ENCODE peak calls at places on chromosome 18, in nine cellular contexts. One of them, this sample, is unnamed.

GRCh38 chr18:34158881-34159690 is 65.6 kb downstream of the NOL4 start:
- DNase-seq in AG04450: no peak
- DNase-seq in IMR-90: peak; percentile 0
- DNase-seq in caudate nucleus: peak; percentile 77
- DNase-seq in CD4-positive, CD25-positive, alpha-beta regulatory T cell: no peak
- DNase-seq in dorsolateral prefrontal cortex: peak; percentile 80
- DNase-seq in neural progenitor cell: peak; percentile 89
- DNase-seq in hepatocyte: peak; percentile 64
- DNase-seq in SK-N-SH: peak; percentile 87
- DNase-seq in this sample: peak; percentile 10

GRCh38 chr18:12657849-12658829 is at the start of gene SPIRE1:
- DNase-seq in CD4-positive, CD25-positive, alpha-beta regulatory T cell: peak; percentile 33
- DNase-seq in SK-N-SH: peak; percentile 93
- DNase-seq in IMR-90: peak; percentile 52
- DNase-seq in AG04450: no peak
- DNase-seq in dorsolateral prefrontal cortex: peak; percentile 83
- DNase-seq in caudate nucleus: peak; percentile 76
- DNase-seq in neural progenitor cell: peak; percentile 86
- DNase-seq in hepatocyte: peak; percentile 85
- DNase-seq in this sample: peak; percentile 55

GRCh38 chr18:56115072-56116038 is 523.0 kb downstream of the TXNL1 start:
- DNase-seq in SK-N-SH: no peak
- DNase-seq in IMR-90: peak; percentile 25
- DNase-seq in caudate nucleus: no peak
- DNase-seq in CD4-positive, CD25-positive, alpha-beta regulatory T cell: no peak
- DNase-seq in neural progenitor cell: no peak
- DNase-seq in hepatocyte: no peak
- DNase-seq in AG04450: no peak
- DNase-seq in dorsolateral prefrontal cortex: no peak
- DNase-seq in this sample: no peak

GRCh38 chr18:54392621-54393023 is 34.9 kb downstream of the C18orf54 start:
- DNase-seq in hepatocyte: peak; percentile 86
- DNase-seq in CD4-positive, CD25-positive, alpha-beta regulatory T cell: peak; percentile 50
- DNase-seq in neural progenitor cell: peak; percentile 74
- DNase-seq in AG04450: peak; percentile 34
- DNase-seq in SK-N-SH: peak; percentile 52
- DNase-seq in dorsolateral prefrontal cortex: no peak
- DNase-seq in IMR-90: peak; percentile 63
- DNase-seq in caudate nucleus: no peak
- DNase-seq in this sample: no peak

GRCh38 chr18:71252351-71252862 is 963.6 kb downstream of the SOCS6 start:
- DNase-seq in SK-N-SH: no peak
- DNase-seq in dorsolateral prefrontal cortex: no peak
- DNase-seq in CD4-positive, CD25-positive, alpha-beta regulatory T cell: no peak
- DNase-seq in neural progenitor cell: no peak
- DNase-seq in caudate nucleus: no peak
- DNase-seq in IMR-90: no peak
- DNase-seq in AG04450: no peak
- DNase-seq in hepatocyte: no peak
- DNase-seq in this sample: no peak

GRCh38 chr18:43760010-43760409 is 482.7 kb upstream of the SYT4 start:
- DNase-seq in hepatocyte: no peak
- DNase-seq in dorsolateral prefrontal cortex: no peak
- DNase-seq in IMR-90: no peak
- DNase-seq in SK-N-SH: no peak
- DNase-seq in neural progenitor cell: no peak
- DNase-seq in AG04450: no peak
- DNase-seq in caudate nucleus: no peak
- DNase-seq in CD4-positive, CD25-positive, alpha-beta regulatory T cell: no peak
- DNase-seq in this sample: no peak

GRCh38 chr18:42045346-42045745 is 90.3 kb downstream of the PIK3C3 start:
- DNase-seq in hepatocyte: peak; percentile 9
- DNase-seq in neural progenitor cell: no peak
- DNase-seq in caudate nucleus: no peak
- DNase-seq in dorsolateral prefrontal cortex: no peak
- DNase-seq in SK-N-SH: no peak
- DNase-seq in AG04450: no peak
- DNase-seq in CD4-positive, CD25-positive, alpha-beta regulatory T cell: no peak
- DNase-seq in IMR-90: peak; percentile 22
- DNase-seq in this sample: no peak

GRCh38 chr18:72986103-72986502 is 118.3 kb upstream of the NETO1 start:
- DNase-seq in SK-N-SH: no peak
- DNase-seq in CD4-positive, CD25-positive, alpha-beta regulatory T cell: no peak
- DNase-seq in AG04450: no peak
- DNase-seq in neural progenitor cell: no peak
- DNase-seq in caudate nucleus: no peak
- DNase-seq in dorsolateral prefrontal cortex: no peak
- DNase-seq in IMR-90: no peak
- DNase-seq in hepatocyte: no peak
- DNase-seq in this sample: no peak

GRCh38 chr18:55650363-55650870 is 62.4 kb upstream of the TCF4 start:
- DNase-seq in CD4-positive, CD25-positive, alpha-beta regulatory T cell: no peak
- DNase-seq in dorsolateral prefrontal cortex: no peak
- DNase-seq in hepatocyte: no peak
- DNase-seq in IMR-90: peak; percentile 42
- DNase-seq in neural progenitor cell: no peak
- DNase-seq in caudate nucleus: no peak
- DNase-seq in AG04450: no peak
- DNase-seq in SK-N-SH: no peak
- DNase-seq in this sample: no peak

GRCh38 chr18:3827236-3827635 is 377.3 kb downstream of the TGIF1 start:
- DNase-seq in neural progenitor cell: peak; percentile 70
- DNase-seq in CD4-positive, CD25-positive, alpha-beta regulatory T cell: no peak
- DNase-seq in dorsolateral prefrontal cortex: no peak
- DNase-seq in hepatocyte: no peak
- DNase-seq in IMR-90: no peak
- DNase-seq in caudate nucleus: no peak
- DNase-seq in SK-N-SH: no peak
- DNase-seq in AG04450: no peak
- DNase-seq in this sample: no peak

GRCh38 chr18:70082430-70082829 is 123.1 kb downstream of the RTTN start:
- DNase-seq in caudate nucleus: no peak
- DNase-seq in dorsolateral prefrontal cortex: no peak
- DNase-seq in IMR-90: no peak
- DNase-seq in AG04450: no peak
- DNase-seq in CD4-positive, CD25-positive, alpha-beta regulatory T cell: no peak
- DNase-seq in hepatocyte: no peak
- DNase-seq in SK-N-SH: no peak
- DNase-seq in neural progenitor cell: no peak
- DNase-seq in this sample: no peak

GRCh38 chr18:46577546-46577945 is 79.5 kb downstream of the LOXHD1 start:
- DNase-seq in dorsolateral prefrontal cortex: no peak
- DNase-seq in IMR-90: no peak
- DNase-seq in hepatocyte: no peak
- DNase-seq in AG04450: no peak
- DNase-seq in CD4-positive, CD25-positive, alpha-beta regulatory T cell: no peak
- DNase-seq in SK-N-SH: no peak
- DNase-seq in caudate nucleus: no peak
- DNase-seq in neural progenitor cell: no peak
- DNase-seq in this sample: no peak

DNA sequence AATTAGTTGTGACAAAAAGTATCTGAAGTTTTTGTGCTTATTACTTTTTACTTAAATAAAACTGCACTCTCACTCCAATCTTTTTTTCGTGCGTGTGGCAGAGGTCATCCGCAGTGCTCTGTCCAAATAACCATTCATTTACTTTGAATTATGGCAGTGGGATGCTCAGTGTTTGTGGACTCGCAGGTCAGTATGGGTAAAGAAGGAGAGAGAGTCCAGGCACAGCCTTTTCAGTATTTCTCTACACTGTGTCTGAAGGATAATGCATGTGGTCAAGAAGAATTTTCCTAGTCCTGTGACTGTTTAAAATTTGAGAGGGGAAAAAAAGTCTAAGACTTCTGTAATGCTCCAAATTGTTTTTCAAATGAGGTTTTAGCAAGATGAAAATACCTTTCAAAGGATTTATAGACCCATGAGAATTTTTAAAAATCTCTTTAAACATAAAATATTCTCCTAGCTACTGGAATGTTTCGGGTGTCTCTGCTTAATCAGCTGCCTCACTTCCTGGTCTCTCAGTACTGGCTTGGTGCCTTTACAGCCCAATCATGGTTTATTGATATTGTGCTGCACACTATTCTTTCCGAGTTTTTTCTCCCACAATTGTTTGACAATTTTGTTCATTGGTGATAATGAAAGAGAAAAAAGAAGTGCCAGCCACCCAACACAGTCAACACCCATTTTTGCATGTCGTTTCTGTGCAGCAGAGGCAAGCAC is 453.2 kb downstream of the PTPRM start:
- DNase-seq in neural progenitor cell: no peak
- DNase-seq in hepatocyte: no peak
- DNase-seq in IMR-90: no peak
- DNase-seq in caudate nucleus: no peak
- DNase-seq in CD4-positive, CD25-positive, alpha-beta regulatory T cell: no peak
- DNase-seq in AG04450: no peak
- DNase-seq in SK-N-SH: no peak
- DNase-seq in dorsolateral prefrontal cortex: no peak
- DNase-seq in this sample: no peak
- H3K27ac ChIP-seq in neural progenitor cell: no peak overlapping the region
- H3K27ac ChIP-seq in hepatocyte: no peak overlapping the region
- H3K27ac ChIP-seq in IMR-90: no peak overlapping the region
- H3K27ac ChIP-seq in caudate nucleus: no peak overlapping the region
- H3K27ac ChIP-seq in CD4-positive, CD25-positive, alpha-beta regulatory T cell: no peak overlapping the region
- H3K27ac ChIP-seq in AG04450: no peak overlapping the region
- H3K27ac ChIP-seq in SK-N-SH: no peak overlapping the region
- H3K27ac ChIP-seq in dorsolateral prefrontal cortex: no peak overlapping the region
- H3K27ac ChIP-seq in this sample: no peak overlapping the region

DNA sequence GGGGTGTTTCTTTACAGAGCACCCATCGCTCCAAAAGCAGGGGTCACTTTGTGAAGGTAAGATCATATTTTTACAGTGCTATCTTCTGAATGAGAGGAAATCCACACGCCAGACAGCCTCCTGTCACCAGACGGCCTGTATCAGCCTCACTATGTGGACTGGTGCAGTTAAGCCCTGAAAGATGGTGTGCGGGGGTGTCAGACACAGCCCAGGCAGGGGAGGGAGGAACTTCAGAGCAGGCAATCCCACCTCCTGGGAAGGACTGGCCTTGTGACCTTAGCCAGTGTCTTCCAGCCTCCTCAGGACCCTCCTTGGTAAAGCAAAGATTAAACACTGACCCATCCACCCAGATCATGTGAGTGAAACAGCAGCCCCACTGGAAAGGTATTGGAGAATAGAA is 249.4 kb upstream of the CTAGE1 start:
- DNase-seq in neural progenitor cell: no peak
- DNase-seq in dorsolateral prefrontal cortex: no peak
- DNase-seq in AG04450: no peak
- DNase-seq in SK-N-SH: no peak
- DNase-seq in caudate nucleus: no peak
- DNase-seq in hepatocyte: no peak
- DNase-seq in IMR-90: no peak
- DNase-seq in CD4-positive, CD25-positive, alpha-beta regulatory T cell: no peak
- DNase-seq in this sample: peak; percentile 62
- H3K27ac ChIP-seq in neural progenitor cell: no peak overlapping the region
- H3K27ac ChIP-seq in dorsolateral prefrontal cortex: no peak overlapping the region
- H3K27ac ChIP-seq in AG04450: peak overlapping the region; percentile 81
- H3K27ac ChIP-seq in SK-N-SH: no peak overlapping the region
- H3K27ac ChIP-seq in caudate nucleus: no peak overlapping the region
- H3K27ac ChIP-seq in hepatocyte: peak overlapping the region; percentile 87
- H3K27ac ChIP-seq in IMR-90: peak overlapping the region; percentile 74
- H3K27ac ChIP-seq in CD4-positive, CD25-positive, alpha-beta regulatory T cell: no peak overlapping the region
- H3K27ac ChIP-seq in this sample: peak overlapping the region; percentile 64

GRCh38 chr18:77057043-77057442 is 75.5 kb downstream of the MBP start:
- DNase-seq in AG04450: no peak
- DNase-seq in dorsolateral prefrontal cortex: no peak
- DNase-seq in CD4-positive, CD25-positive, alpha-beta regulatory T cell: no peak
- DNase-seq in neural progenitor cell: no peak
- DNase-seq in IMR-90: no peak
- DNase-seq in caudate nucleus: no peak
- DNase-seq in SK-N-SH: no peak
- DNase-seq in hepatocyte: no peak
- DNase-seq in this sample: no peak

GRCh38 chr18:77054606-77055428 is 77.8 kb downstream of the MBP start:
- DNase-seq in neural progenitor cell: peak; percentile 71
- DNase-seq in CD4-positive, CD25-positive, alpha-beta regulatory T cell: peak; percentile 82
- DNase-seq in caudate nucleus: peak; percentile 40
- DNase-seq in IMR-90: peak; percentile 93
- DNase-seq in AG04450: peak; percentile 71
- DNase-seq in hepatocyte: peak; percentile 94
- DNase-seq in dorsolateral prefrontal cortex: peak; percentile 91
- DNase-seq in SK-N-SH: peak; percentile 69
- DNase-seq in this sample: peak; percentile 81

GRCh38 chr18:77058186-77058847 is 74.3 kb downstream of the MBP start:
- DNase-seq in CD4-positive, CD25-positive, alpha-beta regulatory T cell: no peak
- DNase-seq in SK-N-SH: no peak
- DNase-seq in dorsolateral prefrontal cortex: no peak
- DNase-seq in hepatocyte: no peak
- DNase-seq in IMR-90: no peak
- DNase-seq in AG04450: no peak
- DNase-seq in caudate nucleus: no peak
- DNase-seq in neural progenitor cell: no peak
- DNase-seq in this sample: peak; percentile 81

GRCh38 chr18:77055429-77056310 is 76.9 kb downstream of the MBP start:
- DNase-seq in CD4-positive, CD25-positive, alpha-beta regulatory T cell: no peak
- DNase-seq in SK-N-SH: no peak
- DNase-seq in AG04450: no peak
- DNase-seq in IMR-90: peak; percentile 58
- DNase-seq in caudate nucleus: no peak
- DNase-seq in neural progenitor cell: no peak
- DNase-seq in hepatocyte: no peak
- DNase-seq in dorsolateral prefrontal cortex: no peak
- DNase-seq in this sample: no peak

DNA sequence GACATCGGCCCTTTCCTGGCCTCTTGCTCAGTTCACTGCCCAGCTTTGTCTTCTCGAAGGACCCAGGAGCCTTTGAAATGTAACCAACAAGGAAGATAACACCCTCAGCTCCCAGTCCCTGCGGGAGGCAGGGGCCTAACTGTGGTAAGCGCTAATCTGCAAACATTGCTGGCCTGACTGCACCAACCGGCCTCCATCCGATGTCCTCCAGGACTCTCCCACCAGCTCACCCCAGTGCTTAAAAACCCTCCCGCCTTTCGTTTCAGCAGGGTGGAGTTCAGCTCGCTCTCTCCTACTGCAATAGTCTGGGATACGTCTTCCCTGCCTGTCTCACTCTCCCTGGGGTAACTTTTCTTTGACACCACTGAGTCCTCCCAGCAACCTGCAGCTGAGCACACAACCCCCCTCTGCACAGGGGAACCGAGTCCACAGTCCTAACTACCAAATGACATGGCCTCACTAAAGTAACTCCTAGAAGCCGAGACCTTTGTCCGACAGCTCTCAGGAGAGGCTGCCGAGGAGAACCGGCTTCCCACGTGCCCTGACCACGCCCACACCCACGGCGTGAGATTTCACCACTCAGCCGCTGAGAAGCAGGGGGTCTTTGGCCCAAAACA is 76.1 kb downstream of the MBP start:
- DNase-seq in SK-N-SH: no peak
- DNase-seq in neural progenitor cell: peak; percentile 63
- DNase-seq in CD4-positive, CD25-positive, alpha-beta regulatory T cell: no peak
- DNase-seq in AG04450: no peak
- DNase-seq in hepatocyte: peak; percentile 78
- DNase-seq in dorsolateral prefrontal cortex: no peak
- DNase-seq in IMR-90: no peak
- DNase-seq in caudate nucleus: no peak
- DNase-seq in this sample: no peak
- H3K27ac ChIP-seq in SK-N-SH: no peak overlapping the region
- H3K27ac ChIP-seq in neural progenitor cell: no peak overlapping the region
- H3K27ac ChIP-seq in CD4-positive, CD25-positive, alpha-beta regulatory T cell: peak overlapping the region; percentile 91
- H3K27ac ChIP-seq in AG04450: no peak overlapping the region
- H3K27ac ChIP-seq in hepatocyte: peak overlapping the region; percentile 94
- H3K27ac ChIP-seq in dorsolateral prefrontal cortex: peak overlapping the region; percentile 55
- H3K27ac ChIP-seq in IMR-90: peak overlapping the region; percentile 81
- H3K27ac ChIP-seq in caudate nucleus: peak overlapping the region; percentile 95
- H3K27ac ChIP-seq in this sample: peak overlapping the region; percentile 64

GRCh38 chr18:9146224-9146623 is 9.6 kb downstream of the ANKRD12 start:
- DNase-seq in IMR-90: no peak
- DNase-seq in AG04450: no peak
- DNase-seq in SK-N-SH: no peak
- DNase-seq in caudate nucleus: no peak
- DNase-seq in CD4-positive, CD25-positive, alpha-beta regulatory T cell: no peak
- DNase-seq in neural progenitor cell: no peak
- DNase-seq in hepatocyte: no peak
- DNase-seq in dorsolateral prefrontal cortex: no peak
- DNase-seq in this sample: no peak
- H3K27ac ChIP-seq in IMR-90: no peak overlapping the region
- H3K27ac ChIP-seq in AG04450: no peak overlapping the region
- H3K27ac ChIP-seq in SK-N-SH: no peak overlapping the region
- H3K27ac ChIP-seq in caudate nucleus: no peak overlapping the region
- H3K27ac ChIP-seq in CD4-positive, CD25-positive, alpha-beta regulatory T cell: no peak overlapping the region
- H3K27ac ChIP-seq in neural progenitor cell: no peak overlapping the region
- H3K27ac ChIP-seq in hepatocyte: no peak overlapping the region
- H3K27ac ChIP-seq in dorsolateral prefrontal cortex: no peak overlapping the region
- H3K27ac ChIP-seq in this sample: peak overlapping the region; percentile 38

This sample was measured in uterus.